ENCODE peak calls at places on chromosomes 6 and 20, in four cellular contexts. M is mucosa of descending colon, Q is pancreas, J is bronchial epithelial cell. G is an unnamed sample.

GRCh38 chr20:48630342-48631075 is 197.3 kb downstream of the PREX1 start:
- DNase-seq in Q (no peak), J (no peak), M (no peak), G (no peak)

GRCh38 chr20:20931024-20931423 is 175.1 kb downstream of the LINC00237 start:
- DNase-seq in M (no peak), Q (no peak), J (no peak), G (no peak)

GRCh38 chr6:15280023-15280422 is 34.2 kb downstream of the JARID2 start:
- DNase-seq in M (no peak), J (no peak), Q (no peak), G (peak; percentile 31)

GRCh38 chr6:79707621-79708020 is 76.5 kb downstream of the SH3BGRL2 start:
- DNase-seq in J (no peak), Q (no peak), M (no peak), G (no peak)

GRCh38 chr20:62391165-62392076 is 4.5 kb downstream of the RPS21 start:
- DNase-seq in Q (no peak), J (no peak), M (no peak), G (no peak)

GRCh38 chr6:118580585-118581419 is 32.7 kb downstream of the PLN start:
- DNase-seq in J (peak; percentile 63), Q (no peak), M (peak; percentile 58), G (peak; percentile 40)

GRCh38 chr20:62918830-62919229 is 7.5 kb downstream of the DIDO1 start:
- DNase-seq in M (no peak), Q (no peak), J (no peak), G (no peak)

GRCh38 chr6:36904096-36904495 is 18.3 kb downstream of the C6orf89 start:
- DNase-seq in J (no peak), M (no peak), Q (no peak), G (no peak)

GRCh38 chr20:16902657-16903056 is 154.5 kb downstream of the OTOR start:
- DNase-seq in Q (no peak), J (no peak), M (no peak), G (no peak)

GRCh38 chr6:23003671-23004598 is 434.6 kb downstream of the HDGFL1 start:
- DNase-seq in J (no peak), M (no peak), Q (no peak), G (peak; percentile 92)

GRCh38 chr6:53510751-53511150 is 34.1 kb downstream of the GCLC start:
- DNase-seq in Q (no peak), J (no peak), M (no peak), G (no peak)

GRCh38 chr6:139372326-139373153 is 1.9 kb downstream of the CITED2 start:
- DNase-seq in M (no peak), J (no peak), Q (no peak), G (no peak)

GRCh38 chr20:1861347-1861987 is 33.7 kb upstream of the SIRPA start:
- DNase-seq in Q (no peak), M (peak; percentile 65), J (peak; percentile 52), G (no peak)

GRCh38 chr6:55131616-55132015 is 42.7 kb upstream of the HCRTR2 start:
- DNase-seq in Q (no peak), J (peak; percentile 5), M (no peak), G (no peak)

GRCh38 chr6:33236852-33237251 is 28.6 kb downstream of the RING1 start:
- DNase-seq in M (no peak), J (no peak), Q (no peak), G (no peak)

GRCh38 chr6:163507965-163508364 is 93.4 kb downstream of the QKI start:
- DNase-seq in M (no peak), J (no peak), Q (no peak), G (no peak)

GRCh38 chr20:973785-974194 is 28.3 kb downstream of the RSPO4 start:
- DNase-seq in Q (no peak), J (peak; percentile 59), M (peak; percentile 35), G (no peak)

GRCh38 chr6:84243240-84243639 is 15.8 kb upstream of the CEP162 start:
- DNase-seq in M (no peak), Q (no peak), J (no peak), G (no peak)

GRCh38 chr20:48738399-48739304 is 89.1 kb downstream of the PREX1 start:
- DNase-seq in M (peak; percentile 35), Q (no peak), J (no peak), G (no peak)

GRCh38 chr20:37007898-37008649 is 56.6 kb upstream of the SAMHD1 start:
- DNase-seq in Q (no peak), M (no peak), J (peak; percentile 39), G (no peak)

GRCh38 chr6:34234667-34235604 is 1.7 kb upstream of the HMGA1 start:
- DNase-seq in J (no peak), Q (peak; percentile 78), M (peak; percentile 54), G (no peak)

GRCh38 chr6:135520781-135521180 is 23.2 kb upstream of the AHI1 start:
- DNase-seq in J (no peak), Q (no peak), M (no peak), G (no peak)

GRCh38 chr20:48153523-48153922 is 368.2 kb upstream of the SULF2 start:
- DNase-seq in M (no peak), Q (no peak), J (peak; percentile 12), G (no peak)

GRCh38 chr20:5001174-5002076 is at the start of gene SLC23A2:
- DNase-seq in Q (peak; percentile 70), M (peak; percentile 44), J (no peak), G (no peak)

DNA sequence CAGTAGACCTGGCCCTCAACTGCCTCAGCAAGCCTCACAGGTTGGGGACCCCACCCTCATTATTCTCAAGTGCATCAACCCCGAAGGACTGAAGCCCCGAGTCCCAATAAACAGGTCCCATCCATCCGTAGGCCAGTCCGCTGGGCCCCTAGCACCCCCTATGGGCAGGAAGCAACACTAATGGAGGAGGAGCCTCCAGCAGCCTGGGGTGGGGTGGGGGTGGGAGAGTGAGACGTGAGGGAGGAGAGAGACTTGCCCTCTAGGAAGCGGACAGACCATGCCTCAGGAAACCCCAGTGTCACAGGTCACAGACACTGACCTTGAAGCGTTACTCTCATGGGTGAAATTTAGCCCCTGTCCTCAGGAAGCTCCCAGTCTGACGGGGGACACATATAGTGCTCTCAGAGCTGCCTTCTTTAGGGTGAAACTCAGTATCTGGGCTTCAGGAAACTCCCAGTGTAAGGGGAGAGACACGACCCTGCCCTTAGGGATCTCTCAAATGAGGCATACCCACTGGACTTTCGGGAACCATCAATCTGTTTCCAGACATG is 125.9 kb downstream of the MRPL14 start:
- DNase-seq in J (no peak), Q (no peak), M (no peak), G (no peak)
- TF ChIP-seq CTCF in J (peak; percentile 35), Q (no peak), M (no peak), G (peak; percentile 23)

GRCh38 chr6:158028421-158028820 is 46.8 kb downstream of the SYNJ2 start:
- DNase-seq in J (no peak), Q (peak; percentile 83), M (no peak), G (no peak)

GRCh38 chr6:158027590-158028285 is 46.1 kb downstream of the SYNJ2 start:
- DNase-seq in M (no peak), Q (peak; percentile 74), J (no peak), G (no peak)

GRCh38 chr6:158024566-158025297 is 43.1 kb downstream of the SYNJ2 start:
- DNase-seq in J (no peak), M (no peak), Q (peak; percentile 14), G (no peak)

GRCh38 chr6:158026901-158027589 is 45.4 kb downstream of the SYNJ2 start:
- DNase-seq in M (no peak), Q (peak; percentile 67), J (no peak), G (no peak)

GRCh38 chr6:158026054-158026900 is 44.6 kb downstream of the SYNJ2 start:
- DNase-seq in Q (peak; percentile 87), J (peak; percentile 90), M (peak; percentile 75), G (peak; percentile 82)
- TF ChIP-seq CTCF in Q (no peak), J (peak; percentile 51), M (peak; percentile 21), G (peak; percentile 54)

GRCh38 chr6:93017213-93017612 is 402.1 kb downstream of the EPHA7 start:
- DNase-seq in Q (no peak), J (no peak), M (no peak), G (no peak)
- TF ChIP-seq CTCF in Q (no peak), J (no peak), M (no peak), G (no peak)

GRCh38 chr6:166997768-166998255 is 1.4 kb upstream of the CEP43 start:
- DNase-seq in J (peak; percentile 84), Q (peak; percentile 84), M (peak; percentile 76), G (no peak)

GRCh38 chr6:166997348-166997747 is 1.8 kb upstream of the CEP43 start:
- DNase-seq in J (no peak), Q (no peak), M (no peak), G (no peak)

GRCh38 chr6:166999145-166999844 is at the start of gene CEP43:
- DNase-seq in J (peak; percentile 79), Q (peak; percentile 97), M (peak; percentile 94), G (peak; percentile 91)

GRCh38 chr6:166999845-167000253 is 652 bp downstream of the CEP43 start:
- DNase-seq in J (no peak), Q (no peak), M (peak; percentile 65), G (no peak)

GRCh38 chr6:166998256-166999144 is 697 bp upstream of the CEP43 start:
- DNase-seq in J (no peak), M (peak; percentile 27), Q (peak; percentile 81), G (no peak)
- TF ChIP-seq CTCF in J (no peak), M (no peak), Q (no peak), G (no peak)

GRCh38 chr6:86193821-86194220 is 551.1 kb upstream of the SYNCRIP start:
- DNase-seq in M (no peak), J (no peak), Q (no peak), G (no peak)

DNA sequence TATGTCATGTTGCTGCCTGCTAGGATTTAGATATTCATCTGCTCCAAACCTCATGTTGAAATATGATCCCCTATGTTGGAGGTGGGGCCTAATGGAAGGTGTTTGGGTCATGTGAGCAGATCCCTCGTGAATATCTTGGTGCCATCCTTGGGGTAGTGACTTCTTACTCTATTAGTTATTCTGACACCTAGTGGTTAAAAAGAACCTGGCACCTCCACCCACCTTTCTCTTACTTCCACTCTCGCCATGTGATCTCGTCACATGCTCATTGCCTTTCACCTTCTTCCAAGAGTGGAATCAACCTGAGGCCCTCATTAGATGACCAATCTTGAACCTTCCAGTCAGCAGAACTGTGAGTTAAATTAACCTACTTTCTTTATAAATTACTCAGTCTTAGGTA is 549.4 kb upstream of the SYNCRIP start:
- DNase-seq in Q (no peak), J (peak; percentile 31), M (peak; percentile 22), G (no peak)
- TF ChIP-seq CTCF in Q (peak; percentile 29), J (peak; percentile 36), M (peak; percentile 16), G (no peak)

DNA sequence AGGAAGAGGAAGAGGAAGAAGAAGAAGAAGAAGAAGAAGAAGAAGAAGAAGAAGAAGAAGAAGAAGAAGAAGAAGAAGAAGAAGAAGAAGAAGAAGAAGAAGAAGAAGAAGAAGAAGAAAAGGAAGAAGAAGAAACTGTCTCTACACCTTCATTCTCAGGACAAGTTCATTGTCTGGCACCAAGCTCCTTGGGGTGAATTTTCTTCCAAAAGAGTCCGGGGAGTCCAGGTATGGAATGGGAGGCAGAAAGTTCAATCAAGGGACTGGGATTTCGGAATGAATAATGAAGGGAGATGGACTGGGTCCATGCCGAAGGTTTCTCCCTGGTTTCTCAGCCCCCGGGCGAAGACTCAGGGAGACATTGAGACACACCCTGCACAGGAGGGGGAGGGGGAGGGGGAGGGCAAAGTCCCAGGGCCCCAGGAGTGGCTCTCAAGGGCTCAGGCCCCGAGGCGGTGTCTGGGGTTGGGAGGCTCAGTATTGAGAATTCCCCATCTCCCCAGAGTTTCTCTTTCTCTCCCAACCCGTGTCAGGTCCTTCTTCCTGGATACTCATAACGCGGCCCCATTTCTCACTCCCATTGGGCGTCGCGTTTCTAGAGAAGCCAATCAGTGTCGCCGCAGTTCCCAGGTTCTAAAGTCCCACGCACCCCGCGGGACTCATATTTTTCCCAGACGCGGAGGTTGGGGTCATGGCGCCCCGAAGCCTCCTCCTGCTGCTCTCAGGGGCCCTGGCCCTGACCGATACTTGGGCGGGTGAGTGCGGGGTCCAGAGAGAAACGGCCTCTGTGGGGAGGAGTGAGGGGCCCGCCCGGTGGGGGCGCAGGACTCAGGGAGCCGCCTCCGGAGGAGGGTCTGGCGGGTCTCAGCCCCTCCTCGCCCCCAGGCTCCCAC is at the start of gene HLA-F:
- DNase-seq in M (peak; percentile 92), Q (peak; percentile 84), J (peak; percentile 81), G (peak; percentile 49)
- TF ChIP-seq CTCF in M (no peak), Q (no peak), J (no peak), G (no peak)